ENCODE peak calls at places on chromosomes 6 and 20, in six cellular contexts. One of them, this sample, is unnamed.

GRCh38 chr6:21595265-21595950 is 1.9 kb downstream of the SOX4 start:
- DNase-seq in GM23248: peak
- DNase-seq in NCI-H1105: peak
- DNase-seq in astrocyte of the spinal cord: peak
- DNase-seq in IMR-90: no peak
- DNase-seq in cerebellar nuclear complex: no peak
- DNase-seq in this sample: peak

GRCh38 chr20:36040571-36040970 is 72.2 kb downstream of the CNBD2 start:
- DNase-seq in GM23248: no peak
- DNase-seq in NCI-H1105: no peak
- DNase-seq in astrocyte of the spinal cord: no peak
- DNase-seq in IMR-90: no peak
- DNase-seq in cerebellar nuclear complex: no peak
- DNase-seq in this sample: no peak

GRCh38 chr6:45000833-45001232 is 327.3 kb upstream of the RUNX2 start:
- DNase-seq in GM23248: no peak
- DNase-seq in NCI-H1105: no peak
- DNase-seq in astrocyte of the spinal cord: no peak
- DNase-seq in IMR-90: no peak
- DNase-seq in cerebellar nuclear complex: no peak
- DNase-seq in this sample: no peak

GRCh38 chr6:33317668-33318425 is at the start of gene ZBTB22:
- DNase-seq in GM23248: peak
- DNase-seq in NCI-H1105: peak
- DNase-seq in astrocyte of the spinal cord: peak
- DNase-seq in IMR-90: peak
- DNase-seq in cerebellar nuclear complex: peak
- DNase-seq in this sample: peak

GRCh38 chr6:166545156-166545555 is 41.3 kb downstream of the RAMACL start:
- DNase-seq in GM23248: no peak
- DNase-seq in NCI-H1105: no peak
- DNase-seq in astrocyte of the spinal cord: no peak
- DNase-seq in IMR-90: no peak
- DNase-seq in cerebellar nuclear complex: no peak
- DNase-seq in this sample: no peak

GRCh38 chr6:45049188-45049843 is 278.8 kb upstream of the RUNX2 start:
- DNase-seq in GM23248: no peak
- DNase-seq in NCI-H1105: no peak
- DNase-seq in astrocyte of the spinal cord: no peak
- DNase-seq in IMR-90: peak
- DNase-seq in cerebellar nuclear complex: no peak
- DNase-seq in this sample: no peak

GRCh38 chr6:132937466-132937906 is 123.1 kb downstream of the RPS12 start:
- DNase-seq in GM23248: peak
- DNase-seq in NCI-H1105: peak
- DNase-seq in astrocyte of the spinal cord: peak
- DNase-seq in IMR-90: peak
- DNase-seq in cerebellar nuclear complex: no peak
- DNase-seq in this sample: no peak

GRCh38 chr6:161393839-161394364 is 120.0 kb upstream of the AGPAT4 start:
- DNase-seq in GM23248: peak
- DNase-seq in NCI-H1105: peak
- DNase-seq in astrocyte of the spinal cord: peak
- DNase-seq in IMR-90: peak
- DNase-seq in cerebellar nuclear complex: no peak
- DNase-seq in this sample: no peak

GRCh38 chr6:137172734-137173431 is 561 bp downstream of the IL22RA2 start:
- DNase-seq in GM23248: no peak
- DNase-seq in NCI-H1105: no peak
- DNase-seq in astrocyte of the spinal cord: no peak
- DNase-seq in IMR-90: no peak
- DNase-seq in cerebellar nuclear complex: no peak
- DNase-seq in this sample: no peak

GRCh38 chr6:45148711-45149341 is 179.3 kb upstream of the RUNX2 start:
- DNase-seq in GM23248: peak
- DNase-seq in NCI-H1105: no peak
- DNase-seq in astrocyte of the spinal cord: peak
- DNase-seq in IMR-90: peak
- DNase-seq in cerebellar nuclear complex: no peak
- DNase-seq in this sample: no peak

GRCh38 chr6:167648506-167649278 is 178.0 kb upstream of the AFDN start:
- DNase-seq in GM23248: no peak
- DNase-seq in NCI-H1105: no peak
- DNase-seq in astrocyte of the spinal cord: no peak
- DNase-seq in IMR-90: no peak
- DNase-seq in cerebellar nuclear complex: no peak
- DNase-seq in this sample: no peak

GRCh38 chr6:117482240-117483003 is at the start of gene DCBLD1:
- DNase-seq in GM23248: peak
- DNase-seq in NCI-H1105: peak
- DNase-seq in astrocyte of the spinal cord: peak
- DNase-seq in IMR-90: peak
- DNase-seq in cerebellar nuclear complex: no peak
- DNase-seq in this sample: peak

GRCh38 chr6:160679402-160679769 is 15.3 kb upstream of the LPA start:
- DNase-seq in GM23248: no peak
- DNase-seq in NCI-H1105: no peak
- DNase-seq in astrocyte of the spinal cord: no peak
- DNase-seq in IMR-90: no peak
- DNase-seq in cerebellar nuclear complex: no peak
- DNase-seq in this sample: no peak

GRCh38 chr6:91278416-91278815 is 691.5 kb upstream of the MAP3K7 start:
- DNase-seq in GM23248: no peak
- DNase-seq in NCI-H1105: no peak
- DNase-seq in astrocyte of the spinal cord: no peak
- DNase-seq in IMR-90: no peak
- DNase-seq in cerebellar nuclear complex: no peak
- DNase-seq in this sample: no peak

GRCh38 chr6:125966569-125966968 is 10.0 kb downstream of the HINT3 start:
- DNase-seq in GM23248: no peak
- DNase-seq in NCI-H1105: no peak
- DNase-seq in astrocyte of the spinal cord: no peak
- DNase-seq in IMR-90: no peak
- DNase-seq in cerebellar nuclear complex: no peak
- DNase-seq in this sample: no peak

GRCh38 chr6:15626878-15627683 is 35.7 kb downstream of the DTNBP1 start:
- DNase-seq in GM23248: no peak
- DNase-seq in NCI-H1105: no peak
- DNase-seq in astrocyte of the spinal cord: no peak
- DNase-seq in IMR-90: no peak
- DNase-seq in cerebellar nuclear complex: no peak
- DNase-seq in this sample: no peak